ENCODE peak calls at places on chromosomes 6 and 20, in five cellular contexts. U is AG10803; F is CD4-positive, alpha-beta T cell; Y is tibial nerve; M is right atrium auricular region. P is an unnamed sample.
A peak's percentile ranks its signal among the peaks of the same experiment; 100 is the strongest.

GRCh38 chr20:22453244-22454080 is 130.9 kb downstream of the FOXA2 start:
- DNase-seq in U (peak; percentile 12), M (no peak), Y (no peak), F (no peak), P (no peak)

GRCh38 chr6:54860739-54861138 is 14.2 kb downstream of the FAM83B start:
- DNase-seq in M (no peak), Y (no peak), F (no peak), U (peak; percentile 32), P (peak; percentile 72)

GRCh38 chr6:144820270-144820669 is 535.1 kb downstream of the UTRN start:
- DNase-seq in F (no peak), M (no peak), Y (no peak), U (peak; percentile 38), P (no peak)

GRCh38 chr20:38670786-38671185 is 53.5 kb upstream of the SLC32A1 start:
- DNase-seq in F (no peak), Y (no peak), U (no peak), M (no peak), P (no peak)

GRCh38 chr6:118744261-118744941 is 93.0 kb upstream of the CEP85L start:
- DNase-seq in Y (no peak), U (peak; percentile 96), M (no peak), F (no peak), P (peak; percentile 84)

GRCh38 chr6:36414481-36414880 is 27.0 kb upstream of the ETV7 start:
- DNase-seq in M (no peak), Y (no peak), F (no peak), U (peak; percentile 53), P (no peak)

GRCh38 chr6:142907544-142907943 is 37.4 kb downstream of the HIVEP2 start:
- DNase-seq in F (no peak), M (no peak), U (no peak), Y (no peak), P (no peak)

GRCh38 chr6:89843070-89843469 is 13.4 kb downstream of the CASP8AP2 start:
- DNase-seq in M (no peak), U (no peak), F (no peak), Y (no peak), P (peak; percentile 39)

GRCh38 chr6:81376745-81377144 is 375.7 kb downstream of the TENT5A start:
- DNase-seq in M (no peak), F (no peak), Y (no peak), U (no peak), P (no peak)

GRCh38 chr20:48544402-48545333 is 283.1 kb downstream of the PREX1 start:
- DNase-seq in U (no peak), M (no peak), F (no peak), Y (no peak), P (no peak)
- TF ChIP-seq CTCF in U (no peak), M (no peak), F (no peak), Y (no peak), P (no peak)

GRCh38 chr6:117188627-117189201 is 76.6 kb upstream of the VGLL2 start:
- DNase-seq in M (no peak), U (no peak), Y (no peak), F (no peak), P (no peak)
- TF ChIP-seq CTCF in M (peak; percentile 56), U (peak; percentile 27), Y (no peak), F (no peak), P (peak; percentile 51)

GRCh38 chr6:90859612-90860011 is 272.7 kb upstream of the MAP3K7 start:
- DNase-seq in M (no peak), U (no peak), F (no peak), Y (no peak), P (no peak)

GRCh38 chr6:90865513-90865912 is 278.6 kb upstream of the MAP3K7 start:
- DNase-seq in Y (no peak), M (no peak), U (no peak), F (no peak), P (no peak)

GRCh38 chr6:90859056-90859455 is 272.2 kb upstream of the MAP3K7 start:
- DNase-seq in M (no peak), F (no peak), U (no peak), Y (no peak), P (no peak)

DNA sequence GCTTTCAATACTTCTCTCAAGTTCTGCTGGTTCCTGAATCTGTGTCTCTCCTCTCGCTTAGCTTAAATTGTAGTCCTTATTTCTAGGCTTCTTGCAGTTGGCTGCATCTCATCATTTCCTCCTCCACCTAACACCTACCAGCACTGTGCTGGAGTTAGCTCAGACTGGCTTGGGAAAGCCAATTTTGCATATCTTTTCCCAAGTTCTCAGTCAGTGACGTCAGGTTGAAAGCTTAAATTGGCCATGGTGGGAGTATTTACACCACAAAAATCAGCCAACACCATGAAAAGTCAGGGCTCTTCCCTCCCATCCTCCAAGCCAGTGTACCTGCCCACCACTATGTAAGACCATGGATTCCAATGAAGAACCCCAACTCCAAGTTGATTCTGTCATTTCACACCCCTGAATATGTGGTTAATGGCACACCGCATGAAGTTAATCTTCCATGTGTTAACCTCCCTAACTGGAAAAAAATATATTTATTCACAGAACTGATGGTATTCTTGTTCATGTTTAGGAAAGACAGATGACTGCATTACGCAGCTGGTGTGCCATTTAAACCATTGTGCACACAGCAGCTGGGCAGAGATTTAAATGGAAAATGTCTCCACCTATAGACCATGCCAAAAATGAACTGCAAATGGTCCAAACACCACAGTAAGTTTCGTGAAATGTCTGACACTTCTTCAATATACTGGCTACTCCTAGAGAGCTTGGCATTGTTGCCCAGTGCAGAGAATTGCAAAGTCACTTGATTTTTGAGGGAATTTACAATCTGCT is 274.1 kb upstream of the MAP3K7 start:
- DNase-seq in Y (no peak), U (no peak), M (no peak), F (no peak), P (no peak)
- TF ChIP-seq CTCF in Y (no peak), U (peak; percentile 14), M (no peak), F (no peak), P (no peak)

DNA sequence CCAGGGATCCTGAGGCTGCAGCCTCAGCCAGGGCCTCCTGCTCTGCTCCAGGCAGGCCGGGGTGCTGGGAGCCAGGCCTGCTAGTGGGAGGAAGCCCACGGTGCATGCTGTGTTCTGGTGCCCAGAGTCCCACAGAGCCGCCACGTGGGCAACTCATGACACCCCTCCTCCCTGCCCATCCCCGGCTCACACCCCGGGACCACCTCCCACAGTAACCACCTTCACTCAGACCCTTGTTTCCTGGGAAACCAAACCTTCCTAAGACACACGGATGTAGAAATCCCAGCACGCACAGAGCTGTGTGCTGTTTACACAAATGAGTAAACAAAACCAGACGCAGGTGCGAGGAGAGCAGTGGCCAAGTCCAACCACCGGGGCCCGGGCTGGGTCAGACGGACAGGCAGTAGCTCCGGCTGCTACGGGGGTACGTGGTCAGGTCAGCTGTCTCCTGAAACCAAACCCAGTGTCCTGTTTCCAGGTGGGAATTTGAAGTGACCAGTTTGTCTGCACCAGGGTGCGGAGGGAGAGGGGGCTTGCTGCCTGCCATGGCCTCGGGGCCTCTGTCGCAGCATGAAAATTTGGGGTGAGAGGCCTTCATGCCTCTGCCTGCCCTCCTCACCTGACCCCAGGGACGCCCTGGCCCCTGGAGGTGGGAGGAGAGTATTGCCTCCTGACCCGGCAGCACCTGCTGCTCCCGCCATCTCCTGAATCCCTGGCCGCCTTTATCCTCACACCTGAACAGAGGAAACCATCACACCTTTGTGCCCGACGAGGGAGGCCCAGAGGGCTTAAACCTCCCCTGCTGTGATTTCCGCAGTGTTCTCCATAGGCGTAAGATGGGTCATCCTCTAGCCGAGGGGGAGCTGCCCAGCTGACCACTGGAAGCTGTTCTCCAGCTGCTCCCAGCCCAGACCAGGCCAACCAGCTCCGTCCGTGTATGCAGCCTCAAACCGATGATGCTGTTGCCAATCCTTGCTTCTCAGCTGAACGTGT is 52.0 kb upstream of the SMOC2 start:
- DNase-seq in M (no peak), Y (no peak), F (no peak), U (no peak), P (no peak)
- TF ChIP-seq CTCF in M (no peak), Y (no peak), F (no peak), U (no peak), P (no peak)

DNA sequence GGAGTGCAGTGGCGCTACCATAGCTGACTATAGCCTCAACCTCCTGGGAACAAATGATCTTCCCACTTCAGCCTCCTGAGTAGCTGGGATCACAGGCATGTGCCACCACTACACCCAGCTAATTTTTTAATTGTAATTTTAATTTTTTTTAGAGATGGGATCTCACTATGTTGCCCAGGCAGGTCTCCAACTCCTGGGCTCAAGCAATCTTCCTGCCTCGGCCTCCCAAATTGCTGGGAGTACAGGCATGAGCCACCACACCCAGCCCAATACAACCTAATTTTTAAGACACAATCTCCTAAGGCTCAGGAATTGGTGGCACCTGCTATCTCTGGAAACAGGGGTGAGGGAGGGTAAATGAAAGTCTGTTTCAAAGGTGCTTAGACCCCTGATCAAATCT is 5.8 kb downstream of the ZBTB24 start:
- DNase-seq in Y (no peak), F (no peak), U (no peak), M (no peak), P (no peak)
- TF ChIP-seq CTCF in Y (no peak), F (no peak), U (no peak), M (no peak), P (no peak)